ENCODE peak calls at places on chromosome 17, in seven cellular contexts. V is stomach, A is HepG2, E is tibial nerve, Z is GM12878, T is A549, O is suprapubic skin. M is an unnamed sample.

GRCh38 chr17:68277807-68278206 is 13.1 kb downstream of the SLC16A6 start:
- DNase-seq in V (no peak), T (no peak), A (no peak), E (no peak), O (no peak), Z (no peak), M (no peak)

GRCh38 chr17:80819422-80820164 is 172.0 kb upstream of the CHMP6 start:
- DNase-seq in T (no peak), A (peak; percentile 29), V (no peak), O (no peak), E (no peak), Z (no peak), M (peak; percentile 51)

GRCh38 chr17:63476857-63477470 is at the start of gene ACE:
- DNase-seq in T (peak; percentile 58), V (peak; percentile 37), Z (no peak), A (no peak), E (no peak), O (no peak), M (no peak)

GRCh38 chr17:28335959-28336871 is 654 bp downstream of the TNFAIP1 start:
- DNase-seq in T (peak; percentile 77), V (peak; percentile 68), E (no peak), A (peak; percentile 82), Z (no peak), O (no peak), M (peak; percentile 71)

GRCh38 chr17:74543406-74543805 is 2.5 kb downstream of the CD300C start:
- DNase-seq in T (no peak), Z (no peak), V (no peak), A (no peak), O (no peak), E (no peak), M (peak; percentile 44)

GRCh38 chr17:42527932-42528331 is 8.1 kb upstream of the NAGLU start:
- DNase-seq in E (no peak), O (no peak), V (no peak), Z (no peak), T (no peak), A (peak; percentile 58), M (peak; percentile 48)

GRCh38 chr17:12178644-12179330 is 158.1 kb downstream of the MAP2K4 start:
- DNase-seq in E (no peak), V (no peak), Z (no peak), O (no peak), A (no peak), T (no peak), M (no peak)

GRCh38 chr17:80732268-80732667 is 187.6 kb downstream of the RPTOR start:
- DNase-seq in O (no peak), E (no peak), V (no peak), Z (no peak), T (no peak), A (no peak), M (no peak)

GRCh38 chr17:68435876-68436842 is 21.1 kb downstream of the WIPI1 start:
- DNase-seq in Z (no peak), O (peak; percentile 89), V (peak; percentile 83), A (peak; percentile 79), E (peak; percentile 61), T (peak; percentile 82), M (peak; percentile 84)

GRCh38 chr17:16932156-16932555 is 39.8 kb downstream of the TNFRSF13B start:
- DNase-seq in T (no peak), V (no peak), O (no peak), Z (no peak), A (no peak), E (no peak), M (no peak)

GRCh38 chr17:27540300-27541105 is 84.3 kb downstream of the KSR1 start:
- DNase-seq in E (peak; percentile 49), Z (no peak), O (peak; percentile 94), A (peak; percentile 66), V (peak; percentile 92), T (peak; percentile 81), M (peak; percentile 96)

GRCh38 chr17:72345536-72345935 is 224.7 kb downstream of the SOX9 start:
- DNase-seq in V (no peak), Z (no peak), A (no peak), O (no peak), E (no peak), T (no peak), M (no peak)

GRCh38 chr17:80760501-80760900 is 215.9 kb downstream of the RPTOR start:
- DNase-seq in V (peak; percentile 77), Z (peak; percentile 40), A (no peak), T (no peak), E (no peak), O (no peak), M (peak; percentile 50)

DNA sequence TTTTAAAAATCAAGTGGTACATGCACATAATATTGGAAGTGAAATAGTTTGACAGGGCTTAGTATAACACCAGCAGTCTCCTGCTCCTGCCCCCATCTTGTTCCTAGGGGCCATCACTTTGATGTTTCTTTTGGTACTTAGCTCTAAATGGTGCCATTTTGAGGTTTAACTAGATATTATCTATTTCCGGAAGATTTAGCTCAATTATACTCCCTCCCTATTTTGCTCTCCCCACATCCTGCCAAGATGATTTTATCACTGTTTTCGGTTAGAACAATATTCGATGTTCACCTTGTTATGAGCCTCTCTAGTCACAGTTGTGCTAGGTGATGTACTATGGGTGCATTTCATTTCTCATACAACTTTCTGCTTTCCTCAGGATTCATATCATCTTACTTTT is 20.0 kb upstream of the SLC35G3 start:
- DNase-seq in T (no peak), Z (no peak), O (no peak), V (no peak), A (no peak), E (no peak), M (no peak)
- TF ChIP-seq EP300 in T (no peak), Z (no peak), O (no peak), V (no peak), A (no peak), E (no peak), M (no peak)

GRCh38 chr17:45090711-45091110 is 29.6 kb downstream of the NMT1 start:
- DNase-seq in A (no peak), T (no peak), E (no peak), O (no peak), V (no peak), Z (no peak), M (no peak)
- TF ChIP-seq EP300 in A (no peak), T (no peak), E (no peak), O (no peak), V (no peak), Z (no peak), M (no peak)

DNA sequence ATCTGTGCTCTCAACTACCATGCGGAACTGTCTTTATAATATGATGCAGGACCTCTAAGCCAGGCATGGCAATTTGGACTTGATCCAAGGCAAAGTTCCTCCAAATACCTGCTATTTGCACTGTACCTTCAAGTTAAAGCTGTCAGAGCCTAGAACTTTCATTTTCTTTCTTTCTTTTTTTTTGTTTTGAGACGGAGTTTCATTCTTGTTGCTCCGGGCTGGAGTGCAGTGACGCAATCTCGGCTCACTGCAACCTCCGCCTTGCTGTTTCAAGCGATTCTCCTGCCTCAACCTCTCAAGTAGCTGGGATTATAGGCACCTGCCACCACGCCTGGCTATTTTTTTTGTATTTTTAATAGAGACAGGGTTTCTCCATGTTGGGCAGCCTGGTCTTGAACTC is 51.7 kb downstream of the ARHGAP27 start:
- DNase-seq in A (no peak), E (no peak), V (peak; percentile 58), Z (no peak), T (no peak), O (no peak), M (no peak)
- TF ChIP-seq EP300 in A (no peak), E (no peak), V (no peak), Z (no peak), T (no peak), O (no peak), M (no peak)

DNA sequence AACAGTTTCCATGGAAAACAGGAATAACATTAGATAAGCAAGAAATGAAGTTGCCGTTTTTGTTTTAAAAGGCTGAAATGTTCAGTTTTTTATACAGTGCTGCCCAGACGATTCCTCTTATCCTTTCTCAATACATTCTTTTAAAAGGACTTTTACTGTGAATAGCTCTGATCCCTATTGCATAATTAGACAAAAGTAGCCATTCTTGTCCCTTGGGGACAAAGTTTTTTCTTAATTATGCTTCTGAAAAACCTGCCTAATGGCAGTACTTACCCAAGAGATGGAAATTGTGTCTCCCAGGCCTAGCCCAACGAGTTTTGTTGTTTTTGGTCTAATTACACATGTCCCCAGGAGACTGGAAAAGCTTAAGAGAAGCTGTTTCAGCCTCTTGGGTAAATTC is 27.6 kb downstream of the NXPH3 start:
- DNase-seq in V (no peak), E (no peak), A (no peak), T (no peak), Z (no peak), O (no peak), M (no peak)
- TF ChIP-seq EP300 in V (no peak), E (peak; percentile 13), A (no peak), T (no peak), Z (no peak), O (no peak), M (no peak)

M was measured in sigmoid colon.